ENCODE peak calls at places on chromosomes 3 and 15, in six cellular contexts. C is NCI-H774; B is activated T-cell treated with anti-CD3 and anti-CD28 coated beads for 1 hour; H is naive thymus-derived CD8-positive, alpha-beta T cell; G is HTR-8/SVneo; J is H4. Y is an unnamed sample.

GRCh38 chr3:56323986-56324420 is 144.3 kb downstream of the ERC2 start:
- DNase-seq in G (peak; percentile 12), J (peak; percentile 62), H (no peak), B (no peak), C (no peak), Y (no peak)

GRCh38 chr15:48433226-48433886 is 102.1 kb downstream of the DUT start:
- DNase-seq in G (no peak), J (no peak), H (no peak), C (no peak), B (no peak), Y (no peak)

GRCh38 chr3:28134792-28135375 is 106.5 kb upstream of the CMC1 start:
- DNase-seq in H (no peak), J (no peak), G (no peak), C (no peak), B (no peak), Y (no peak)

GRCh38 chr3:171994646-171995441 is 44.5 kb upstream of the FNDC3B start:
- DNase-seq in J (peak; percentile 88), C (no peak), H (no peak), B (no peak), G (peak; percentile 36), Y (no peak)

GRCh38 chr3:98962951-98963350 is 61.5 kb upstream of the DCBLD2 start:
- DNase-seq in J (no peak), C (no peak), G (no peak), B (no peak), H (no peak), Y (no peak)

GRCh38 chr3:136862611-136862951 is 573 bp downstream of the NCK1 start:
- DNase-seq in G (peak; percentile 56), C (no peak), B (peak; percentile 18), J (peak; percentile 60), H (no peak), Y (peak; percentile 57)

GRCh38 chr15:65529754-65530317 is 427 bp upstream of the HACD3 start:
- DNase-seq in C (no peak), H (no peak), G (no peak), B (no peak), J (no peak), Y (no peak)

GRCh38 chr15:76342046-76342381 is 5.4 kb downstream of the ISL2 start:
- DNase-seq in G (no peak), B (no peak), H (no peak), J (no peak), C (no peak), Y (no peak)

GRCh38 chr3:126469479-126469878 is 6.2 kb downstream of the ZXDC start:
- DNase-seq in C (no peak), G (no peak), B (no peak), H (no peak), J (no peak), Y (no peak)

GRCh38 chr15:52180196-52180835 is 10.9 kb downstream of the GNB5 start:
- DNase-seq in H (peak; percentile 83), B (peak; percentile 33), C (no peak), J (no peak), G (no peak), Y (no peak)

GRCh38 chr3:195240939-195241338 is 30.0 kb downstream of the XXYLT1 start:
- DNase-seq in J (no peak), H (no peak), G (no peak), B (no peak), C (no peak), Y (no peak)

GRCh38 chr3:162136136-162136535 is 639.5 kb downstream of the OTOL1 start:
- DNase-seq in C (no peak), H (no peak), B (no peak), G (no peak), J (no peak), Y (no peak)

GRCh38 chr3:197960694-197961581 is 921 bp downstream of the LMLN start:
- DNase-seq in G (no peak), J (no peak), H (no peak), B (no peak), C (no peak), Y (no peak)

GRCh38 chr15:51076142-51076897 is 18.4 kb downstream of the TNFAIP8L3 start:
- DNase-seq in C (no peak), B (no peak), H (no peak), G (no peak), J (no peak), Y (no peak)

GRCh38 chr15:65408370-65409283 is 14.1 kb downstream of the IGDCC4 start:
- DNase-seq in H (no peak), C (no peak), J (no peak), G (no peak), B (no peak), Y (no peak)

GRCh38 chr15:63405683-63406456 is 24.2 kb upstream of the CA12 start:
- DNase-seq in H (no peak), C (no peak), B (no peak), J (no peak), G (no peak), Y (no peak)

GRCh38 chr15:89472785-89473256 is 23.6 kb downstream of the RHCG start:
- DNase-seq in B (no peak), J (peak; percentile 69), C (peak; percentile 33), G (peak; percentile 83), H (no peak), Y (peak; percentile 90)

GRCh38 chr3:117756580-117756979 is 1047.0 kb downstream of the TUSC7 start:
- DNase-seq in H (no peak), G (no peak), B (no peak), J (no peak), C (no peak), Y (no peak)

GRCh38 chr3:177601120-177601519 is 403.8 kb upstream of the TBL1XR1 start:
- DNase-seq in G (no peak), H (no peak), B (no peak), J (no peak), C (peak; percentile 30), Y (no peak)

GRCh38 chr3:67090472-67090871 is 92.4 kb downstream of the KBTBD8 start:
- DNase-seq in C (no peak), G (no peak), H (no peak), J (peak; percentile 9), B (no peak), Y (no peak)

GRCh38 chr15:80530737-80531365 is 126.7 kb downstream of the ARNT2 start:
- DNase-seq in J (no peak), C (no peak), H (no peak), G (no peak), B (no peak), Y (no peak)

GRCh38 chr3:81496407-81497104 is 264.9 kb downstream of the GBE1 start:
- DNase-seq in G (no peak), J (no peak), B (no peak), H (no peak), C (no peak), Y (no peak)

GRCh38 chr3:119582178-119582577 is 2.9 kb downstream of the ADPRH start:
- DNase-seq in H (no peak), C (no peak), J (no peak), G (no peak), B (no peak), Y (no peak)

GRCh38 chr3:149437286-149437685 is 37.2 kb upstream of the TM4SF4 start:
- DNase-seq in C (no peak), B (no peak), J (no peak), H (no peak), G (no peak), Y (no peak)

GRCh38 chr3:155741081-155741480 is 3.8 kb downstream of the PLCH1 start:
- DNase-seq in B (no peak), C (no peak), H (no peak), G (no peak), J (no peak), Y (no peak)

GRCh38 chr3:53846134-53846850 is at the start of the genes CHDH and IL17RB:
- DNase-seq in H (no peak), J (no peak), G (peak; percentile 48), B (no peak), C (peak; percentile 22), Y (peak; percentile 81)

GRCh38 chr15:72970965-72971746 is 81.1 kb upstream of the NEO1 start:
- DNase-seq in C (no peak), B (no peak), G (no peak), J (no peak), H (no peak), Y (no peak)

GRCh38 chr3:102443021-102443420 is 8.2 kb downstream of the ZPLD1 start:
- DNase-seq in H (no peak), J (no peak), B (no peak), C (no peak), G (no peak), Y (no peak)

GRCh38 chr3:125058959-125059358 is 3.2 kb upstream of the HEG1 start:
- DNase-seq in J (no peak), H (no peak), C (no peak), G (no peak), B (no peak), Y (no peak)

GRCh38 chr15:58924326-58924725 is 9.2 kb downstream of the SLTM start:
- DNase-seq in C (no peak), B (no peak), H (no peak), J (no peak), G (no peak), Y (no peak)

GRCh38 chr3:9214599-9214998 is 34.8 kb downstream of the SRGAP3 start:
- DNase-seq in C (no peak), H (no peak), J (peak; percentile 71), B (no peak), G (peak; percentile 49), Y (no peak)

GRCh38 chr3:76698136-76698535 is 341.8 kb upstream of the ROBO2 start:
- DNase-seq in G (no peak), J (no peak), C (no peak), B (no peak), H (no peak), Y (no peak)

GRCh38 chr3:118802325-118803095 is 232.1 kb downstream of the IGSF11 start:
- DNase-seq in B (no peak), C (no peak), H (no peak), J (no peak), G (no peak), Y (no peak)

GRCh38 chr3:58063022-58063421 is 54.8 kb downstream of the FLNB start:
- DNase-seq in G (no peak), J (no peak), C (no peak), H (no peak), B (no peak), Y (no peak)